ENCODE peak calls at places on chromosome 14, in six cellular contexts. O is C1 segment of cervical spinal cord; R is H54; D is non-pigmented ciliary epithelial cell; A is activated CD8-positive, alpha-beta memory T cell treated with anti-CD3 and anti-CD28 coated beads, Interleukin-2, amount 50 U/mL, for 48 hours; Z is D341Med. V is an unnamed sample.

GRCh38 chr14:70782361-70782760 is 27.0 kb downstream of the MAP3K9 start:
- DNase-seq in O (no peak), R (peak), D (peak), A (no peak), Z (no peak), V (no peak)

GRCh38 chr14:29310757-29311156 is 544.2 kb downstream of the FOXG1 start:
- DNase-seq in O (no peak), R (no peak), D (peak), A (no peak), Z (no peak), V (no peak)

GRCh38 chr14:97602438-97603117 is 805.4 kb downstream of the VRK1 start:
- DNase-seq in O (no peak), R (no peak), D (no peak), A (peak), Z (no peak), V (peak)

GRCh38 chr14:81125536-81125935 is 95.2 kb downstream of the GTF2A1 start:
- DNase-seq in O (no peak), R (no peak), D (no peak), A (no peak), Z (no peak), V (no peak)

GRCh38 chr14:24246765-24247212 is 4.4 kb upstream of the TINF2 start:
- DNase-seq in O (no peak), R (no peak), D (no peak), A (no peak), Z (no peak), V (peak)

GRCh38 chr14:86022031-86022629 is 492.2 kb downstream of the FLRT2 start:
- DNase-seq in O (no peak), R (no peak), D (no peak), A (no peak), Z (no peak), V (no peak)

GRCh38 chr14:87896393-87897380 is 96.3 kb downstream of the GALC start:
- DNase-seq in O (no peak), R (no peak), D (peak), A (no peak), Z (peak), V (peak)

GRCh38 chr14:36426836-36427235 is 93.2 kb downstream of the NKX2-1 start:
- DNase-seq in O (no peak), R (no peak), D (no peak), A (no peak), Z (no peak), V (no peak)

GRCh38 chr14:101596742-101597141 is 35.4 kb downstream of the DIO3 start:
- DNase-seq in O (no peak), R (no peak), D (no peak), A (no peak), Z (no peak), V (no peak)

GRCh38 chr14:92560106-92560865 is 46.7 kb downstream of the RIN3 start:
- DNase-seq in O (no peak), R (no peak), D (no peak), A (no peak), Z (no peak), V (no peak)